ENCODE peak calls at places on chromosome 3, in five cellular contexts. One of them, this sample, is unnamed.

GRCh38 chr3:33377931-33378330 is 62.3 kb downstream of the UBP1 start:
- DNase-seq in transverse colon: no peak
- DNase-seq in astrocyte of the spinal cord: peak; percentile 43
- DNase-seq in skeletal muscle cell: no peak
- DNase-seq in left ventricle myocardium inferior: no peak
- DNase-seq in this sample: no peak

GRCh38 chr3:8900065-8900464 is 63.2 kb downstream of the RAD18 start:
- DNase-seq in transverse colon: no peak
- DNase-seq in astrocyte of the spinal cord: no peak
- DNase-seq in skeletal muscle cell: no peak
- DNase-seq in left ventricle myocardium inferior: no peak
- DNase-seq in this sample: no peak

GRCh38 chr3:197337656-197338055 is 39.2 kb upstream of the DLG1 start:
- DNase-seq in transverse colon: no peak
- DNase-seq in astrocyte of the spinal cord: peak; percentile 34
- DNase-seq in skeletal muscle cell: no peak
- DNase-seq in left ventricle myocardium inferior: no peak
- DNase-seq in this sample: no peak

GRCh38 chr3:146111337-146111736 is 49.6 kb downstream of the PLOD2 start:
- DNase-seq in transverse colon: no peak
- DNase-seq in astrocyte of the spinal cord: no peak
- DNase-seq in skeletal muscle cell: no peak
- DNase-seq in left ventricle myocardium inferior: no peak
- DNase-seq in this sample: no peak

GRCh38 chr3:40720351-40720750 is 195.6 kb downstream of the ZNF621 start:
- DNase-seq in transverse colon: no peak
- DNase-seq in astrocyte of the spinal cord: no peak
- DNase-seq in skeletal muscle cell: no peak
- DNase-seq in left ventricle myocardium inferior: no peak
- DNase-seq in this sample: no peak

GRCh38 chr3:172625404-172625803 is 85.5 kb downstream of the NCEH1 start:
- DNase-seq in transverse colon: no peak
- DNase-seq in astrocyte of the spinal cord: no peak
- DNase-seq in skeletal muscle cell: no peak
- DNase-seq in left ventricle myocardium inferior: no peak
- DNase-seq in this sample: no peak

GRCh38 chr3:32249184-32249782 is 10.8 kb downstream of the CMTM8 start:
- DNase-seq in transverse colon: no peak
- DNase-seq in astrocyte of the spinal cord: peak; percentile 92
- DNase-seq in skeletal muscle cell: peak; percentile 89
- DNase-seq in left ventricle myocardium inferior: no peak
- DNase-seq in this sample: no peak

GRCh38 chr3:47419083-47420043 is 38.5 kb downstream of the PTPN23 start:
- DNase-seq in transverse colon: no peak
- DNase-seq in astrocyte of the spinal cord: no peak
- DNase-seq in skeletal muscle cell: no peak
- DNase-seq in left ventricle myocardium inferior: no peak
- DNase-seq in this sample: no peak

GRCh38 chr3:20637729-20638128 is 451.7 kb upstream of the SGO1 start:
- DNase-seq in transverse colon: no peak
- DNase-seq in astrocyte of the spinal cord: no peak
- DNase-seq in skeletal muscle cell: no peak
- DNase-seq in left ventricle myocardium inferior: no peak
- DNase-seq in this sample: no peak

DNA sequence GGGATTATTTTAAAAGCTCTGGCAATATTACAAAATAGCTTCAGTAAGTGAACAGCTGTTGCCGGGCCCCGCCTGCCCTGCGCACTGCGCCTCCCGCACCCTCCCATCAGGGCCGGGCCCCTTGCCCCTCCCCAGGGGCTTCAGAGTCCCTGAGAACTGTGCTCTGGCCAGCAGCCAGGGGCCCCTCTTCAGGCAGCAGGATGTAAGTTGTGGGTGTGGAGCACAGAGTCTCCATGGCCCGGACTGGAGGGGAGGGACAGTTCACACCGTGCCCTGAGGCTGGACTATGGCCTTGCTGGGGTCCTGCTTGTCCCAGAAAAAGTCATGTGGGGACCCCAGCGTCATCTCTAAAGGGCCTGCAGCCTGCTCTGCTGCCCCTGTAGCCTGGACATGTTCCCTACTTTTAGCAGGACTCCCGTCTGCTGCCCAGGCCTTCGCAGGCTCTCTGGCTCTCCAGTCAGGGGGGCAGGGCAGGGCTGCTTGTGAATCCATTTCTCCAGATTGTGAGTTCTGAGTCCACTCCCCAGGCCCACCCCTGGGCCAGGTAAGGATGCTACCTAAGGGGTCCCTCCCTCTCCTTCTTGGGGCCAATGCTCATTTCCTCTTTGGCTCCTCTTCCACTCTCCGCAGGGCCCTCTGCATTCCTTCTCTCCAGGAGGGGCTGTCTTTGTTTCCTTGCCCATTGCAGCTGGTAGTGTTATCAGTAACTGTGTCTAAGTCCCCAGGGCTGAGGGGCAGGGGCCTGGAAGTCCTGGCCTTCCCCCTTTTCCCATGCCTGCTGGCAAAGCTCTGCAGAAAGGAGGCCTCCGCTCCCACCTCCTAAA is 12.8 kb upstream of the CACNA2D2 start:
- DNase-seq in transverse colon: peak; percentile 22
- DNase-seq in astrocyte of the spinal cord: peak; percentile 9
- DNase-seq in skeletal muscle cell: no peak
- DNase-seq in left ventricle myocardium inferior: peak; percentile 74
- DNase-seq in this sample: no peak
- H3K4me3 ChIP-seq in transverse colon: peak overlapping the region; percentile 7
- H3K4me3 ChIP-seq in astrocyte of the spinal cord: no peak overlapping the region
- H3K4me3 ChIP-seq in skeletal muscle cell: no peak overlapping the region
- H3K4me3 ChIP-seq in left ventricle myocardium inferior: peak overlapping the region; percentile 48
- H3K4me3 ChIP-seq in this sample: no peak overlapping the region

GRCh38 chr3:122067214-122067550 is 12.0 kb downstream of the CD86 start:
- DNase-seq in transverse colon: no peak
- DNase-seq in astrocyte of the spinal cord: no peak
- DNase-seq in skeletal muscle cell: no peak
- DNase-seq in left ventricle myocardium inferior: no peak
- DNase-seq in this sample: no peak
- H3K4me3 ChIP-seq in transverse colon: no peak overlapping the region
- H3K4me3 ChIP-seq in astrocyte of the spinal cord: no peak overlapping the region
- H3K4me3 ChIP-seq in skeletal muscle cell: no peak overlapping the region
- H3K4me3 ChIP-seq in left ventricle myocardium inferior: no peak overlapping the region
- H3K4me3 ChIP-seq in this sample: no peak overlapping the region

DNA sequence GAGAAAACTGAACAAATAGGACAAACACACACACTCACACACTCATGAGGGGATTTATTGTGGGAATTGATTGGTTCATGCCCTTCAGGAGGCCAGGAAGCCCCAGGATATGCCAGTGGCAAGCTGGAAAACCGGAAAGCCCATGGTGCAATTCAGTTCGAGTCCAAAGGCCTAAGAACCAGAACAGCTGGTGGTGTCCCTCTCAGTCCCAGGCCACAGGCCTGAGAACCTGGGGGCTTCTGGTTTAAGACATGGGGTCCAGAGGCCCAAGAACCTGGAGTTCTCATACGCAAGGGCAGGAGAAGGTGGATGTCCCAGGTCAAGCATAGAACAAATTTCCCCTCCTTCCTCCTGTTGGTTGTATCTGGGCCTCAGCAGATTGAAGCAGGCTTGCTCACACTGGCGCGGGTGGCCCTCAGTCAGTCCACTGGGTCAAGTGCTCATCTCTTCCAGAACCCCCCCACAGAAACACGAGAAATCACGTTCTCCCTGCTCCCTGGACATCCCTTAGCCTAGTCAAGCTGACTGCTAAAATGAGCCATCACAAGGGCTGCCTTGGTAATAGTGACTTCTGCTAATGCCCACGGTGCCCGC is 50.1 kb upstream of the RPL32 start:
- DNase-seq in transverse colon: no peak
- DNase-seq in astrocyte of the spinal cord: no peak
- DNase-seq in skeletal muscle cell: no peak
- DNase-seq in left ventricle myocardium inferior: no peak
- DNase-seq in this sample: no peak
- H3K4me3 ChIP-seq in transverse colon: no peak overlapping the region
- H3K4me3 ChIP-seq in astrocyte of the spinal cord: no peak overlapping the region
- H3K4me3 ChIP-seq in skeletal muscle cell: peak overlapping the region; percentile 25
- H3K4me3 ChIP-seq in left ventricle myocardium inferior: peak overlapping the region; percentile 48
- H3K4me3 ChIP-seq in this sample: peak overlapping the region; percentile 38

GRCh38 chr3:120090422-120090821 is 3.8 kb downstream of the GSK3B start:
- DNase-seq in transverse colon: no peak
- DNase-seq in astrocyte of the spinal cord: no peak
- DNase-seq in skeletal muscle cell: no peak
- DNase-seq in left ventricle myocardium inferior: no peak
- DNase-seq in this sample: no peak
- H3K4me3 ChIP-seq in transverse colon: peak overlapping the region; percentile 75
- H3K4me3 ChIP-seq in astrocyte of the spinal cord: peak overlapping the region; percentile 95
- H3K4me3 ChIP-seq in skeletal muscle cell: peak overlapping the region; percentile 84
- H3K4me3 ChIP-seq in left ventricle myocardium inferior: peak overlapping the region; percentile 92
- H3K4me3 ChIP-seq in this sample: peak overlapping the region; percentile 40

GRCh38 chr3:178257491-178257890 is 278.7 kb upstream of the KCNMB2 start:
- DNase-seq in transverse colon: no peak
- DNase-seq in astrocyte of the spinal cord: no peak
- DNase-seq in skeletal muscle cell: no peak
- DNase-seq in left ventricle myocardium inferior: no peak
- DNase-seq in this sample: no peak
- H3K4me3 ChIP-seq in transverse colon: no peak overlapping the region
- H3K4me3 ChIP-seq in astrocyte of the spinal cord: no peak overlapping the region
- H3K4me3 ChIP-seq in skeletal muscle cell: no peak overlapping the region
- H3K4me3 ChIP-seq in left ventricle myocardium inferior: no peak overlapping the region
- H3K4me3 ChIP-seq in this sample: no peak overlapping the region

GRCh38 chr3:3184876-3185275 is 5.4 kb upstream of the CRBN start:
- DNase-seq in transverse colon: no peak
- DNase-seq in astrocyte of the spinal cord: no peak
- DNase-seq in skeletal muscle cell: no peak
- DNase-seq in left ventricle myocardium inferior: no peak
- DNase-seq in this sample: no peak

GRCh38 chr3:3178498-3179328 is 778 bp downstream of the CRBN start:
- DNase-seq in transverse colon: no peak
- DNase-seq in astrocyte of the spinal cord: no peak
- DNase-seq in skeletal muscle cell: no peak
- DNase-seq in left ventricle myocardium inferior: no peak
- DNase-seq in this sample: no peak

GRCh38 chr3:3177861-3178497 is 1.5 kb downstream of the CRBN start:
- DNase-seq in transverse colon: no peak
- DNase-seq in astrocyte of the spinal cord: no peak
- DNase-seq in skeletal muscle cell: no peak
- DNase-seq in left ventricle myocardium inferior: no peak
- DNase-seq in this sample: no peak

GRCh38 chr3:3180421-3180820 is 930 bp upstream of the CRBN start:
- DNase-seq in transverse colon: no peak
- DNase-seq in astrocyte of the spinal cord: no peak
- DNase-seq in skeletal muscle cell: no peak
- DNase-seq in left ventricle myocardium inferior: no peak
- DNase-seq in this sample: no peak

DNA sequence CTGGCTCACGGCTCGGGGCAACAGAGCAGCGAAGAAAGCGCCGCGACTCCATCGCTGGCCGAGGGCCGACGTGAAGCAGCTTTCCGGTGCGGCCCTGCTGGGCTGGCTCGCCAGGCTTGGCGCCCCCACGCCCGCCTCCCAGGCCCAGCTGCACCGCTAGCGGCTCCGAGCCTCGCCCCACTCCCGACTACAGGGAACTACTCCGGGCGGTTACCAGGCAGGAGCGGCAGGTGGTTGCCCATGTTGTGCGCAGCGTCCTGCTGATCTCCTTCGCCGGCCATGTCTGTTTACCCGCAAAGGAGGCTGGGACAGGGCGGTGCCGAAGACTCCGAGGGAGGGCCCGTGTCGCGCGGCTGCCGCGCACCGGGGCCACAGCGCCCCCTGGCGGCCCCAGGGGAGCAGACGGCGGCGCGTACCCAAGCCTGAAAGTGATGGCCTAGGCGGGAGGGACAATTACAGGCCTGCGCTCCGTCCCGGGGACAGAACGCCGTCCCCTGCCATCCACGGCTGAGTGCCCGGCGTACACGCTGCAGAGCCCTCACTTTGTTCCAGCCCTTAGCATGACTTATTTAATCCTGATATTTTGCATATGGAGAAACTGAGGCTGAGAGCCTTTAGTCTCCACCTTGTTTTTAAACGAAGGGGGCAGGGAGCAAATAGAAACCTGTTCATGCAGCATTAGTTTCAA is at the start of gene CRBN:
- DNase-seq in transverse colon: peak; percentile 89
- DNase-seq in astrocyte of the spinal cord: peak; percentile 84
- DNase-seq in skeletal muscle cell: peak; percentile 39
- DNase-seq in left ventricle myocardium inferior: peak; percentile 85
- DNase-seq in this sample: peak; percentile 85
- H3K4me3 ChIP-seq in transverse colon: peak within 1 kb of the TSS; percentile 97
- H3K4me3 ChIP-seq in astrocyte of the spinal cord: peak within 1 kb of the TSS; percentile 98
- H3K4me3 ChIP-seq in skeletal muscle cell: peak within 1 kb of the TSS; percentile 95
- H3K4me3 ChIP-seq in left ventricle myocardium inferior: peak within 1 kb of the TSS; percentile 99
- H3K4me3 ChIP-seq in this sample: peak within 1 kb of the TSS; percentile 68

GRCh38 chr3:62632510-62633294 is 242.5 kb downstream of the CADPS start:
- DNase-seq in transverse colon: no peak
- DNase-seq in astrocyte of the spinal cord: no peak
- DNase-seq in skeletal muscle cell: no peak
- DNase-seq in left ventricle myocardium inferior: no peak
- DNase-seq in this sample: no peak
- H3K4me3 ChIP-seq in transverse colon: no peak overlapping the region
- H3K4me3 ChIP-seq in astrocyte of the spinal cord: no peak overlapping the region
- H3K4me3 ChIP-seq in skeletal muscle cell: no peak overlapping the region
- H3K4me3 ChIP-seq in left ventricle myocardium inferior: no peak overlapping the region
- H3K4me3 ChIP-seq in this sample: no peak overlapping the region

This sample was measured in CD8-positive, alpha-beta memory T cell.